ENCODE peak calls at places on chromosomes 2 and 18, in eight cellular contexts. G is Caco-2, B is tibial artery, E is fibroblast of mammary gland, C is psoas muscle, D is brain microvascular endothelial cell, I is HFFc6, U is heart left ventricle. Q is an unnamed sample.

GRCh38 chr2:223003191-223003590 is 48.8 kb upstream of the KCNE4 start:
- DNase-seq in D (no peak), I (no peak), C (no peak), E (no peak), U (no peak), B (no peak), G (no peak), Q (no peak)

GRCh38 chr18:56789889-56790180 is 138.7 kb downstream of the WDR7 start:
- DNase-seq in C (no peak), B (no peak), U (no peak), E (no peak), D (no peak), G (no peak), I (no peak), Q (no peak)

GRCh38 chr2:165505514-165505913 is 36.0 kb downstream of the CSRNP3 start:
- DNase-seq in E (no peak), U (no peak), I (no peak), D (no peak), C (no peak), B (no peak), G (no peak), Q (no peak)

GRCh38 chr2:231339318-231339717 is 56.2 kb upstream of the B3GNT7 start:
- DNase-seq in E (no peak), B (no peak), C (no peak), D (no peak), G (no peak), I (no peak), U (no peak), Q (no peak)

GRCh38 chr18:50558948-50559749 is 738 bp upstream of the MAPK4 start:
- DNase-seq in C (no peak), E (no peak), I (no peak), B (no peak), U (no peak), D (no peak), G (no peak), Q (no peak)

GRCh38 chr18:74632856-74633255 is 35.2 kb downstream of the ZNF407 start:
- DNase-seq in U (no peak), B (no peak), G (no peak), D (no peak), C (no peak), E (no peak), I (no peak), Q (no peak)

GRCh38 chr2:15947431-15947830 is 7.1 kb downstream of the MYCN start:
- DNase-seq in D (no peak), B (no peak), G (no peak), E (no peak), I (no peak), U (no peak), C (no peak), Q (no peak)

GRCh38 chr2:217066510-217067270 is 206.8 kb upstream of the TNP1 start:
- DNase-seq in B (no peak), E (no peak), U (no peak), G (no peak), I (no peak), D (no peak), C (no peak), Q (no peak)

GRCh38 chr2:65566617-65567016 is 134.2 kb upstream of the SPRED2 start:
- DNase-seq in B (no peak), C (no peak), G (no peak), E (no peak), U (no peak), I (no peak), D (no peak), Q (no peak)

GRCh38 chr2:102258386-102259074 is 52.8 kb upstream of the IL1RL1 start:
- DNase-seq in E (peak), G (no peak), U (no peak), I (peak), B (no peak), D (peak), C (no peak), Q (no peak)

GRCh38 chr2:88842656-88843055 is 151.2 kb downstream of the RPIA start:
- DNase-seq in B (no peak), C (no peak), D (no peak), E (no peak), U (no peak), I (no peak), G (no peak), Q (no peak)

GRCh38 chr2:127770973-127771735 is 39.8 kb downstream of the WDR33 start:
- DNase-seq in U (no peak), B (no peak), G (no peak), D (peak), C (no peak), I (peak), E (peak), Q (no peak)

GRCh38 chr2:200617089-200618050 is 31.6 kb downstream of the AOX1 start:
- DNase-seq in B (no peak), C (no peak), I (no peak), E (peak), D (no peak), U (no peak), G (no peak), Q (no peak)

GRCh38 chr2:240893363-240893828 is 2.6 kb downstream of the MAB21L4 start:
- DNase-seq in U (peak), G (peak), E (peak), I (no peak), B (no peak), C (no peak), D (no peak), Q (no peak)

GRCh38 chr2:47664817-47665216 is 118.1 kb upstream of the MSH6 start:
- DNase-seq in D (no peak), G (peak), I (no peak), E (peak), C (no peak), B (no peak), U (no peak), Q (no peak)

GRCh38 chr2:137173514-137173913 is 408.2 kb downstream of the THSD7B start:
- DNase-seq in B (no peak), E (peak), U (no peak), I (peak), D (peak), G (peak), C (no peak), Q (no peak)
- TF ChIP-seq CTCF in B (no peak), E (peak), U (no peak), I (peak), D (peak), G (peak), C (no peak), Q (no peak)

GRCh38 chr2:74886811-74887210 is 52.9 kb downstream of the HK2 start:
- DNase-seq in G (peak), E (no peak), U (no peak), D (no peak), C (no peak), I (peak), B (no peak), Q (no peak)
- TF ChIP-seq CTCF in G (peak), E (no peak), U (no peak), D (peak), C (no peak), I (peak), B (no peak), Q (no peak)

GRCh38 chr2:20666364-20667150 is at the start of gene GDF7:
- DNase-seq in B (peak), I (no peak), C (no peak), D (no peak), G (peak), E (no peak), U (no peak), Q (no peak)
- TF ChIP-seq CTCF in B (no peak), I (peak), C (no peak), D (peak), G (peak), E (no peak), U (peak), Q (peak)

GRCh38 chr2:135997380-135997779 is 12.0 kb upstream of the DARS1 start:
- DNase-seq in B (no peak), U (peak), G (peak), C (no peak), I (no peak), D (no peak), E (no peak), Q (no peak)
- TF ChIP-seq CTCF in B (no peak), U (no peak), G (peak), C (no peak), I (no peak), D (peak), E (no peak), Q (no peak)

GRCh38 chr2:210363876-210364275 is 48.9 kb upstream of the MYL1 start:
- DNase-seq in G (no peak), B (no peak), E (no peak), I (no peak), C (no peak), D (no peak), U (no peak), Q (no peak)

GRCh38 chr2:210360412-210360811 is 45.4 kb upstream of the MYL1 start:
- DNase-seq in I (no peak), G (no peak), D (no peak), C (no peak), B (no peak), E (no peak), U (no peak), Q (no peak)

GRCh38 chr2:210366675-210367080 is 51.7 kb upstream of the MYL1 start:
- DNase-seq in U (no peak), D (no peak), C (no peak), B (no peak), I (no peak), G (no peak), E (peak), Q (no peak)

GRCh38 chr2:210363261-210363660 is 48.3 kb upstream of the MYL1 start:
- DNase-seq in C (no peak), B (no peak), D (peak), E (no peak), G (no peak), U (no peak), I (no peak), Q (no peak)
- TF ChIP-seq CTCF in C (peak), B (no peak), D (peak), E (no peak), G (peak), U (peak), I (peak), Q (no peak)

GRCh38 chr18:36624451-36625167 is 204.2 kb downstream of the TPGS2 start:
- DNase-seq in I (no peak), C (no peak), U (no peak), D (no peak), E (no peak), B (no peak), G (no peak), Q (no peak)
- TF ChIP-seq CTCF in I (peak), C (no peak), U (peak), D (peak), E (no peak), B (no peak), G (no peak), Q (no peak)

DNA sequence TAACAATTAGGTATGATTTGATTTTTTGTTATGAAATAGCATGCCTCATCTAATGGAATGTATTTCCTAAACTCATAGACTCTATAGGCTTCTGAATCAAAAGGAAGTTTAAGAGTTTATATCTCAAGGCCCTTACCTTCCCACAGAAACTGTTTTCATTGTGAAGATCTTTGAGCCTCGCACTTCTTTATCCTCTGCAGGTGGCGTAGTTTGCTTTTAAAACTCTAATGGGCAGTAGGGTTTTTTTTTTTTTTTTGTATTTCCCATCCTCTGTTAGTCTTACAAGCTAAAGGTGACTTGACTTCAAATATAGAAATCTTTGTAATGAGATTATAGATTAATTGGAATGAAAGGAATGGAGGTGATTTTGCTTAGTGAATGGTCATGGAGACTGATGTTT is 28.3 kb downstream of the DYNC2LI1 start:
- DNase-seq in D (no peak), G (no peak), E (no peak), C (no peak), U (no peak), I (no peak), B (no peak), Q (no peak)
- TF ChIP-seq CTCF in D (no peak), G (no peak), E (no peak), C (no peak), U (no peak), I (no peak), B (no peak), Q (no peak)